ENCODE peak calls at places on chromosomes 2 and 18, in four cellular contexts. T, S, J and F are unnamed samples. For H3K36me3, the result is how much of the 10 kb centered on the place peaks cover.

GRCh38 chr18:59639821-59640220 is 57.4 kb downstream of the CCBE1 start:
- DNase-seq in T (no peak), S (no peak), J (no peak), F (no peak)

GRCh38 chr2:120425014-120425413 is 79.1 kb downstream of the INHBB start:
- DNase-seq in T (no peak), S (no peak), J (no peak), F (no peak)

GRCh38 chr2:21356857-21357255 is 233.1 kb downstream of the TDRD15 start:
- DNase-seq in T (no peak), S (no peak), J (no peak), F (no peak)

GRCh38 chr18:32029558-32029957 is 10.9 kb downstream of the RNF125 start:
- DNase-seq in T (no peak), S (no peak), J (no peak), F (no peak)

GRCh38 chr18:46067431-46068007 is 4.5 kb downstream of the PSTPIP2 start:
- DNase-seq in T (no peak), S (no peak), J (peak), F (no peak)

GRCh38 chr2:70826696-70827330 is 6.4 kb upstream of the CLEC4F start:
- DNase-seq in T (no peak), S (no peak), J (no peak), F (no peak)

GRCh38 chr18:8031496-8031895 is 464.4 kb downstream of the PTPRM start:
- DNase-seq in T (no peak), S (no peak), J (no peak), F (no peak)

GRCh38 chr2:80304522-80304878 is at the start of gene LRRTM1:
- DNase-seq in T (no peak), S (no peak), J (no peak), F (no peak)

GRCh38 chr2:112033600-112033999 is 21.5 kb upstream of the TMEM87B start:
- DNase-seq in T (no peak), S (no peak), J (peak), F (no peak)

GRCh38 chr2:134154269-134154668 is 99.6 kb upstream of the MGAT5 start:
- DNase-seq in T (no peak), S (no peak), J (no peak), F (peak)

GRCh38 chr2:220202066-220202465 is 574.6 kb downstream of the SLC4A3 start:
- DNase-seq in T (no peak), S (no peak), J (no peak), F (no peak)

GRCh38 chr2:210147614-210148013 is 23.6 kb downstream of the KANSL1L start:
- DNase-seq in T (no peak), S (no peak), J (no peak), F (no peak)
- TF ChIP-seq CTCF in T (no peak), S (no peak), J (no peak), F (no peak)

GRCh38 chr2:239139101-239139500 is 261.7 kb downstream of the HDAC4 start:
- DNase-seq in T (no peak), S (no peak), J (no peak), F (no peak)

GRCh38 chr2:239138610-239139009 is 262.2 kb downstream of the HDAC4 start:
- DNase-seq in T (no peak), S (no peak), J (no peak), F (no peak)

GRCh38 chr2:239137165-239137889 is 263.5 kb downstream of the HDAC4 start:
- DNase-seq in T (no peak), S (no peak), J (no peak), F (no peak)

GRCh38 chr2:239136762-239137161 is 264.1 kb downstream of the HDAC4 start:
- DNase-seq in T (no peak), S (no peak), J (no peak), F (no peak)

GRCh38 chr2:239137890-239138283 is 262.9 kb downstream of the HDAC4 start:
- DNase-seq in T (no peak), S (no peak), J (no peak), F (no peak)
- H3K36me3 ChIP-seq in T (under half), S (under half), J (under half), F (under half)

DNA sequence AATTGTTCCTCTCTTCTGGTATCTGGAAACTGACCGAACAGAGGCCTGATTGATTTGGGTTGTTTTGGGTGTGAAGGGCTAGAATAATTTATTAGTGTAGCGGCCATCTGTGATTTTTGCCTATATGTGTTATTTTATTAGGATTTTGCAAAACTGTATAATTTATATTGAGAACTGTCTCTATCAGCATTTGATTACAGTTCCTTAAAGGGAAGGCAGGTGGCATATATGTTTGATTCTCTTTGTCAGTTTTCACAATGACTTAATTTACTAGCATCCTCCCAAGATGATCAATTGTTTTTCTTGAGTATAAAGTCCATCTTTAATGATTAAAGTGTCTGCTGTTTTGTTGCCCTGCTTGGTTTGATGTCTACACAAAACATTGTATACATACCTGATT is 4.5 kb downstream of the NBEAL1 start:
- DNase-seq in T (no peak), S (no peak), J (no peak), F (no peak)
- H3K4me3 ChIP-seq in T (peak), S (no peak), J (peak), F (no peak)

GRCh38 chr2:218618102-218618860 is 10.6 kb downstream of the PLCD4 start:
- DNase-seq in T (no peak), S (no peak), J (peak), F (no peak)
- TF ChIP-seq CTCF in T (no peak), S (peak), J (peak), F (no peak)

GRCh38 chr2:146317959-146318358 is 1526.9 kb upstream of the ACVR2A start:
- DNase-seq in T (no peak), S (no peak), J (peak), F (no peak)
- H3K36me3 ChIP-seq in T (under half), S (under half), J (under half), F (under half)

GRCh38 chr18:13645093-13645492 is 81.3 kb downstream of the FAM210A start:
- DNase-seq in T (no peak), S (no peak), J (no peak), F (no peak)

GRCh38 chr18:13643261-13643671 is 83.1 kb downstream of the FAM210A start:
- DNase-seq in T (no peak), S (no peak), J (no peak), F (no peak)

GRCh38 chr18:13640266-13640860 is 86.0 kb downstream of the FAM210A start:
- DNase-seq in T (no peak), S (no peak), J (no peak), F (no peak)

GRCh38 chr18:13641551-13642439 is 84.6 kb downstream of the FAM210A start:
- DNase-seq in T (no peak), S (no peak), J (no peak), F (no peak)

DNA sequence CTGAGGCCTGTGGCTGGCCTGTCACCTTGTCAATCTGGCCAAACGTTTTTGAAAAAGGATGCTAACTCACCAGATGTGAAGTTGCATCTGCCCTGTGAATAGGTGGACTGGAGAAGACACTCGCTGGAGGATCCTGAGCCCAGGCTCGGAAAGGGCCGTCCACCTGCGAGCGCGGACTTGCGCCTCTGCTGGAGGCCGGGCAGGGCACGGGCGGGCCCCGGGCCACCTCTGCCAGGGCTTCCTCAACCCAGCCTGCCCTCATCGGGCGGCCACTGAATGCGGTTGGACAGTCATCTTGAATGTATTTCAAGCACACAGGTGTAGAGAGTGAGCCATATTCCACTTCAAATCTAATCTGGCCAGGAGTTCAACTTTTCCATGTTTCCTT is 83.9 kb downstream of the FAM210A start:
- DNase-seq in T (no peak), S (no peak), J (no peak), F (no peak)
- H3K4me3 ChIP-seq in T (peak), S (peak), J (no peak), F (no peak)

DNA sequence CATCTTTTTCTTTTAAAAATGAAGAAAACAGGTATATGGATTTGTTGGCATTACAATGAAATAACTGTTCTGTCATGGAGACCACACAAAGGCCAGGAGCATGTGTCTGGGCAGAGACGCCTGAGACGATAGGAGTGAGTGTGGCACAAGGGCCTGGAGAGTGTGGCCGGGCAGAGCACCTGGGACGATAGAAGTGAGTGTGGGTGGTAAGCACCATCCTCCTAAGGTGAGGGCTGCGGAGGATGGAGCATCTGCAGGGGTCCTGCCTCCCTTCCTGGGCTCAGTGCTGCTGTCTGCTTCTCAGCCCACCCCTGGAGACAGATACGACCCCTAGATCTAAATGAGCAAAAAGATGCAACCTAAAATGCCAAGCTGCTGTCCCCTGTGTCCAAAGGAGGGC is 184.9 kb downstream of the MYT1L start:
- DNase-seq in T (no peak), S (no peak), J (no peak), F (no peak)
- TF ChIP-seq CTCF in T (no peak), S (no peak), J (no peak), F (no peak)

GRCh38 chr2:6590442-6590841 is 275.3 kb downstream of the CMPK2 start:
- DNase-seq in T (no peak), S (no peak), J (no peak), F (no peak)

DNA sequence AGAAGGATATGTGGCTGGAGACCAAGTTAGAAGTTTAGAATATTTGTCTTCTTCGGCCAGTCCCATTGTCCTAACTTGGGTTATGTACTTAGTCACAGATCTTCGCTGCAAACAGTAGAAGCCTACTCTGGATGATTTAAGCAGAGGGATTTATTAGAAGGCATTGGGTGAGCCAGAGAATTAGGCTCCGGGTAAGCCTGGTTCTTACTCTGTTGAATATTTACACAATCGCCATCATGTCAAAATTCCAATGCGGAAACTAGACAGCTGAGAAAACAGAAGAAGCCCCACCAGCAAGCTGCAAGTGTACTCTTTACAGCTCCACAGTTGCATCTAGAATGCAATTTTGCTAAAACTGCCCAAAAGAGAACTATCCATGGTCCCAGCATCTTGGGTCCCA is 276.5 kb downstream of the CMPK2 start:
- DNase-seq in T (no peak), S (no peak), J (no peak), F (no peak)
- H3K36me3 ChIP-seq in T (under half), S (under half), J (under half), F (under half)

GRCh38 chr2:12515871-12516270 is 200.9 kb upstream of the TRIB2 start:
- DNase-seq in T (no peak), S (no peak), J (no peak), F (no peak)

GRCh38 chr2:12510070-12510469 is 206.7 kb upstream of the TRIB2 start:
- DNase-seq in T (no peak), S (no peak), J (no peak), F (no peak)

GRCh38 chr2:12514168-12514567 is 202.6 kb upstream of the TRIB2 start:
- DNase-seq in T (no peak), S (no peak), J (no peak), F (no peak)

GRCh38 chr2:12513339-12513738 is 203.4 kb upstream of the TRIB2 start:
- DNase-seq in T (no peak), S (no peak), J (no peak), F (no peak)

DNA sequence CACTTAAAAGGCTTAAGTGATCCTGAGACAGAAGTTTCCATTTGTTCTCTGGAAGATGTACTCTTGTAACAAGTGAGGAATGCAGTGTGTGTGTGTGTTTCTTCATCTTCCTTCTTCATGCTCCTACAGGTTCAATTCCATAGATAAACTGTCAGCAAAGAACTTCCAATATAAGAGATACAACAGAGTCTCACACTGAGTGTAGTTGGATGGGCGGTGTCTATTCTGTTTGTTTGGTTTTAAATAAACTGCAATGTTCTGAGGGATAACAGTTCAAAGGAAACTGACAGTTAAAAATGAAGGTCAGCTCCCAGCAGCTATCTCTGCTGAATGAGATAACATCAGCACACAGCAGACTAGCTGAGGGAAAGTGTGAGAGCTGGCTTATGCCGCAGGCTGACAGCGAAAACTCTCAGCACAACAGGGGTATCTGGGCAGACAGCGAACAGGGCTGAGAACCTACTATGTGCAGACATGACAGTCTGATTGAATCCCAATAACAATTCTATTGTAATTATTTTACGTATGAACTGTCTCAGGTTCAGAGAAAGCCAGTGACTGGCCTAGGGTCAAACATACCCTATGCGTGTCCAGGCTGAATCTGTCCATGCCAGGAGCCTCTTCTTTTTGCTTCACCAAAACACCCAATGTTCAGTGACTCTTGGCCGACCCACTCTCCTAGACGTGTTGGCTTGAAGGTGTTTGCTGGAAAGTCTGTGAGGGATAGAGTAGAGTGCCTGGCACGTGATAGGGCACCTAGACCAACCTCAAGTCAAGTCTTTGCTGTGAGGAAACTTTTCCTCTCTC is 201.9 kb upstream of the TRIB2 start:
- DNase-seq in T (no peak), S (no peak), J (no peak), F (no peak)
- H3K4me3 ChIP-seq in T (no peak), S (no peak), J (no peak), F (no peak)